ENCODE peak calls at places on chromosomes 16 and 17, in eight cellular contexts. O is cardiac fibroblast; K is lower leg skin; M is GM20000; R is CD8-positive, alpha-beta T cell; U is upper lobe of right lung; J is cardiac muscle cell; S is HFFc6. C is an unnamed sample.

GRCh38 chr16:25157476-25157875 is 45.9 kb downstream of the LCMT1 start:
- DNase-seq in M (no peak), U (no peak), J (no peak), K (no peak), S (no peak), O (no peak), R (no peak), C (no peak)

GRCh38 chr16:74837056-74837455 is 62.4 kb upstream of the FA2H start:
- DNase-seq in S (no peak), U (no peak), R (no peak), O (no peak), K (no peak), J (no peak), M (no peak), C (no peak)

GRCh38 chr17:40915721-40916256 is 21.7 kb downstream of the KRT23 start:
- DNase-seq in M (peak), U (no peak), K (no peak), S (peak), O (peak), J (no peak), R (no peak), C (peak)

GRCh38 chr17:80892900-80893603 is 98.6 kb upstream of the CHMP6 start:
- DNase-seq in K (no peak), R (peak), U (no peak), M (no peak), J (peak), O (peak), S (no peak), C (no peak)

GRCh38 chr16:88662222-88662842 is 559 bp downstream of the MVD start:
- DNase-seq in S (no peak), K (peak), J (no peak), R (no peak), U (peak), O (no peak), M (no peak), C (no peak)

GRCh38 chr17:61809816-61810392 is 53.4 kb downstream of the BRIP1 start:
- DNase-seq in K (no peak), M (no peak), O (peak), U (no peak), S (peak), J (peak), R (no peak), C (no peak)

GRCh38 chr17:30130121-30130520 is 13.5 kb downstream of the NSRP1 start:
- DNase-seq in K (no peak), O (no peak), J (no peak), R (no peak), S (no peak), U (no peak), M (no peak), C (no peak)

GRCh38 chr17:46129302-46129701 is 63.9 kb downstream of the KANSL1 start:
- DNase-seq in M (no peak), O (no peak), R (no peak), K (no peak), U (no peak), S (no peak), J (no peak), C (no peak)

GRCh38 chr16:88941933-88942909 is 34.8 kb downstream of the CBFA2T3 start:
- DNase-seq in J (peak), M (peak), S (no peak), R (peak), U (no peak), O (peak), K (no peak), C (peak)

GRCh38 chr16:878071-878784 is 77.7 kb upstream of the GNG13 start:
- DNase-seq in U (no peak), J (no peak), M (no peak), S (no peak), K (no peak), O (no peak), R (no peak), C (no peak)
- TF ChIP-seq CTCF in U (no peak), J (no peak), M (no peak), S (no peak), K (no peak), O (no peak), R (no peak), C (no peak)

GRCh38 chr16:11586856-11587642 is at the start of gene LITAF:
- DNase-seq in J (peak), M (peak), U (peak), S (peak), K (peak), O (peak), R (peak), C (peak)
- TF ChIP-seq CTCF in J (peak), M (no peak), U (no peak), S (no peak), K (no peak), O (no peak), R (no peak), C (no peak)

DNA sequence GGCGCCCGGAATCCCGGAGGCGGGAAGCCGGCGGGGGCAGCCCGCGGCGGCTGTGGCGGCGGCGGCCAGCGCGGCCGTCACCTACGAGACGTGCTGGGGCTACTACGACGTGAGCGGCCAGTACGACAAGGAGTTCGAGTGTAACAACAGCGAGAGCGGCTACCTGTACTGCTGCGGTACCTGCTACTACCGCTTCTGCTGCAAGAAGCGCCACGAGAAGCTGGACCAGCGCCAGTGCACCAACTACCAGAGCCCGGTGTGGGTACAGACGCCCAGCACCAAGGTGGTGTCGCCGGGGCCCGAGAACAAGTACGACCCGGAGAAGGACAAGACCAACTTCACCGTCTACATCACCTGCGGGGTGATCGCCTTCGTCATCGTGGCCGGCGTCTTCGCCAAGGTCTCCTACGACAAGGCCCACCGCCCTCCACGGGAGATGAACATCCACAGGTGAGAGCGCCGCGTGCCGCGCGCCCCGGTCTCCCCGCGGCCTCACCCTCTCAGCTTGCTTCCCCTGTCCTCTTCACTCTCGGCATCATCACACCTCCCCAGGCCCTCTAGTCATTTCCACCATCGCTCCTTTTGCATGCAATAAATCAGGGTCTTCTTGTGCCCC is 706 bp downstream of the SHISA6 start:
- DNase-seq in O (no peak), M (no peak), S (no peak), K (peak), U (no peak), R (no peak), J (no peak), C (no peak)
- TF ChIP-seq CTCF in O (no peak), M (no peak), S (no peak), K (no peak), U (no peak), R (no peak), J (no peak), C (no peak)

GRCh38 chr17:57876866-57877237 is 27.0 kb upstream of the MRPS23 start:
- DNase-seq in K (no peak), M (no peak), O (no peak), S (no peak), R (no peak), J (no peak), U (no peak), C (no peak)

GRCh38 chr17:57874434-57875108 is 24.7 kb upstream of the MRPS23 start:
- DNase-seq in S (peak), R (no peak), U (no peak), J (peak), K (peak), O (peak), M (no peak), C (no peak)

GRCh38 chr17:57874058-57874419 is 24.2 kb upstream of the MRPS23 start:
- DNase-seq in U (no peak), J (no peak), S (no peak), O (no peak), R (no peak), K (no peak), M (no peak), C (no peak)

GRCh38 chr17:57876023-57876865 is 26.4 kb upstream of the MRPS23 start:
- DNase-seq in J (no peak), M (no peak), S (no peak), O (no peak), K (no peak), R (no peak), U (no peak), C (no peak)

DNA sequence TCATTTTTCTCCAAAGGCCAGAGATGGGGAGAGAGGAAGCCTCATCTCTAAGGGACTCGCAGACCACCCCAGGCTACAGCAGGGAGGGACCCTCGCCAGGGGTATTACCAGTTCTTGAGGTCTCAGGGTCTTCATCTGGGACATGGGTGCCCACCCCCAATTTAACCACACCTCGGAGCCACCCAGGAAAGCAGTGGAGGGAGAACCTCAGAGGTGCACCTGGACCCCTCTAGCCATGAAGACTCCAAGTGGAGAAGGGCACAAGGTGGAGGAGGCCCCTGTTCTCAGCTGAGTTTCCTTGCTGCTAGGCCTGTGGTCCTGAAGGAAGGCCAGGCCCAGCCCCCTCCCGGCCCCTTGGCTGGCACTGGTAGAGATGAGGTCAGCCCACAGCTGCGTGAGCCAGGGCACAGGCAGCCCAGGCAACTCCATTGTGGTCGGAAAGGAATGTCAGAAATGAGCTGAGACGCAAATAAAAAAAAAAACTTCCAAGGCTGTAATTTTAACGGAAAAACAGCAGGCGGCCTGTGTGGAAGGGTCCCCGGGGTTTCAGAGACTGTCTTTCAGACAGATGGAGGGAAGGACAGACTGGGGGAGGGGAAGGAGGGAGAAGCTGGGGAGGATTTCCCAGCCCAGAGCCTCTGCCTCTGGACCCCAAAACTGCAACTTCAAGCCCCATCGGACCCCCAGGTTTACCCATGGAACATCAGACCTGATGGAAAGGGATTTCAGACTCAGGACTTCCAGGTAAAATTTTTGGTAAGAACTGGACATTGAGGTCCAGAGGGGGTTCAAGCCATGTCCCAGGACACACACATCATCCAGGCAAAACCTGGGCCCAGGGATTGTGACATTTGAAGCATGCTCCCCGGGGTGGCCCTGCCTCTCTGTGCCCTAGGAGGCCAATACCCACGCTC is 25.5 kb upstream of the MRPS23 start:
- DNase-seq in R (no peak), S (peak), K (peak), O (peak), U (peak), J (peak), M (no peak), C (no peak)
- TF ChIP-seq CTCF in R (no peak), S (peak), K (no peak), O (peak), U (peak), J (peak), M (no peak), C (no peak)

GRCh38 chr16:12439443-12440232 is 364.0 kb downstream of the CPPED1 start:
- DNase-seq in K (no peak), R (no peak), O (no peak), J (no peak), M (no peak), S (no peak), U (no peak), C (no peak)
- TF ChIP-seq CTCF in K (no peak), R (no peak), O (no peak), J (no peak), M (no peak), S (no peak), U (no peak), C (no peak)

GRCh38 chr16:72939247-72939646 is 108.7 kb downstream of the ZFHX3 start:
- DNase-seq in K (no peak), J (peak), S (peak), R (no peak), M (no peak), O (peak), U (no peak), C (no peak)
- TF ChIP-seq CTCF in K (no peak), J (peak), S (peak), R (no peak), M (no peak), O (peak), U (no peak), C (no peak)

GRCh38 chr17:68600881-68601564 is at the start of gene FAM20A:
- DNase-seq in U (peak), O (no peak), S (no peak), M (peak), R (no peak), K (peak), J (no peak), C (peak)

GRCh38 chr17:68599873-68600122 is 1.4 kb downstream of the FAM20A start:
- DNase-seq in R (no peak), S (no peak), J (no peak), K (no peak), U (no peak), M (peak), O (no peak), C (no peak)

GRCh38 chr17:68601565-68602266 is 549 bp upstream of the FAM20A start:
- DNase-seq in J (no peak), M (no peak), O (no peak), S (no peak), K (no peak), U (no peak), R (no peak), C (no peak)

GRCh38 chr17:68599091-68599872 is 1.9 kb downstream of the FAM20A start:
- DNase-seq in K (no peak), R (no peak), O (no peak), J (no peak), U (no peak), S (peak), M (no peak), C (no peak)

DNA sequence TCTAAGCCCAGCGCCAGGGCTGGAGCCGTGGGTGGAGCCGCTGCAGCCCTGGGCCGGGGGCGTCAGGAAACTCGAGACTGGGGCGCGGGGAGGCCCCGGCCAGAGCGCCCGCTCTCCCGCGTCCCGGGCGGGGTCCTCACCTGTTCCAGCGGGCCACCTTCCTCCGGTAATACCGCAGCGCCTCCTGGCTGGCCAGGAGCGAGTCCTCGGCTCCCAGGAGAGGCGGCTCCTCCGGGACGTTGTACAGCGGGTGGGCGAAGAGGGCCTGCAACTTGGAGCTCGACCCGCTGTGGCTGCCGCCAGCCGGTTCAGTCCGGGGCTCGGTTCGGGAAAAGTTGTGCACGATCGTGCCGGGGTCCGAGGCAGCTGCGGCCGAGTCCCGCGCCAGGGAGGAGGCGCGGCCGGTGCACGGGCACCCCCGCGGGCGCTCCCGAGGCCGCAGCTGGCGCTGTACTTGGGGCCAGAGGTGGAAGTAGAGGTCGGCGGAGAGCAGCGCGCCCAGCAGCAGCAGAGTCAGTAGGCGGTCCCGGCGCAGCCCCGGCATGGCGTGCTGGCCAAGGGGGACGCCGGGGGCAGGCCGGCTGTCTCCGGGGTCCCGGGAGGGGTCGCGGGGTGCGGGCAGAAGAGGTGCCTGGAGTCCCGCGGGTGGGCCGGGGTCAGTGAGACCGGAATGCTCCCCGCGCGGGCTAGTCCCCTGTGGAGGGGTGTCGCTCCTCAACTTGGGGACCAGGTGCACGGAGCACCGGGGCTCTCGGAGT is 865 bp downstream of the FAM20A start:
- DNase-seq in R (no peak), J (no peak), O (no peak), U (peak), K (no peak), S (no peak), M (peak), C (peak)
- TF ChIP-seq CTCF in R (no peak), J (peak), O (peak), U (peak), K (no peak), S (no peak), M (no peak), C (no peak)